ENCODE peak calls at places on chromosome 3, in nine cellular contexts. O is activated T-cell treated with anti-CD3 and anti-CD28 coated beads for 48 hours; V is heart left ventricle; Y is effector memory CD8-positive, alpha-beta T cell; J is stimulated activated CD8-positive, alpha-beta memory T cell treated with anti-CD3 and anti-CD28 coated beads, Interleukin-15, amount 100 ng/mL, for 1 hour; F is right atrium auricular region; C is fibroblast of mammary gland; S is suprapubic skin; H is HCT116. A is an unnamed sample.
A peak's percentile ranks its signal among the peaks of the same experiment; 100 is the strongest.

GRCh38 chr3:32454731-32455608 is 47.7 kb downstream of the CMTM6 start:
- DNase-seq in O (no peak), V (no peak), Y (no peak), J (no peak), F (no peak), C (no peak), S (no peak), H (no peak), A (no peak)

GRCh38 chr3:129665024-129665768 is 58.7 kb upstream of the PLXND1 start:
- DNase-seq in O (no peak), V (no peak), Y (no peak), J (no peak), F (no peak), C (peak; percentile 34), S (no peak), H (no peak), A (no peak)

GRCh38 chr3:50459792-50460191 is 43.6 kb downstream of the CACNA2D2 start:
- DNase-seq in O (no peak), V (no peak), Y (no peak), J (no peak), F (no peak), C (no peak), S (no peak), H (no peak), A (no peak)

GRCh38 chr3:49217688-49218470 is 46.5 kb downstream of the KLHDC8B start:
- DNase-seq in O (no peak), V (peak; percentile 45), Y (no peak), J (no peak), F (no peak), C (no peak), S (peak; percentile 67), H (no peak), A (no peak)

GRCh38 chr3:46266598-46266997 is 24.3 kb downstream of the CCR3 start:
- DNase-seq in O (no peak), V (no peak), Y (no peak), J (no peak), F (no peak), C (no peak), S (no peak), H (no peak), A (no peak)

GRCh38 chr3:111781561-111782446 is 77.3 kb upstream of the PHLDB2 start:
- DNase-seq in O (no peak), V (no peak), Y (no peak), J (no peak), F (no peak), C (no peak), S (no peak), H (no peak), A (no peak)

GRCh38 chr3:56926513-56927282 is 124.9 kb upstream of the ARHGEF3 start:
- DNase-seq in O (no peak), V (no peak), Y (no peak), J (no peak), F (no peak), C (peak; percentile 51), S (no peak), H (no peak), A (no peak)

GRCh38 chr3:127688416-127689265 is 15.9 kb downstream of the ABTB1 start:
- DNase-seq in O (no peak), V (peak; percentile 66), Y (no peak), J (no peak), F (no peak), C (peak; percentile 21), S (peak; percentile 49), H (no peak), A (no peak)

GRCh38 chr3:139538733-139539132 is 809 bp downstream of the RBP1 start:
- DNase-seq in O (no peak), V (peak; percentile 51), Y (no peak), J (no peak), F (peak; percentile 81), C (peak; percentile 53), S (no peak), H (no peak), A (no peak)

GRCh38 chr3:27708246-27708645 is 13.9 kb downstream of the EOMES start:
- DNase-seq in O (no peak), V (no peak), Y (no peak), J (no peak), F (no peak), C (no peak), S (no peak), H (no peak), A (no peak)

GRCh38 chr3:105944281-105944680 is 75.5 kb upstream of the CBLB start:
- DNase-seq in O (no peak), V (no peak), Y (no peak), J (no peak), F (no peak), C (peak; percentile 63), S (no peak), H (no peak), A (no peak)

GRCh38 chr3:21544076-21544462 is 206.9 kb downstream of the ZNF385D start:
- DNase-seq in O (no peak), V (no peak), Y (no peak), J (no peak), F (no peak), C (peak; percentile 52), S (no peak), H (no peak), A (no peak)

GRCh38 chr3:48184299-48184698 is 3.9 kb downstream of the CDC25A start:
- DNase-seq in O (no peak), V (no peak), Y (no peak), J (no peak), F (no peak), C (no peak), S (no peak), H (no peak), A (no peak)

GRCh38 chr3:193677734-193678133 is 84.7 kb downstream of the OPA1 start:
- DNase-seq in O (no peak), V (no peak), Y (no peak), J (no peak), F (no peak), C (peak; percentile 1), S (no peak), H (no peak), A (no peak)

GRCh38 chr3:61903074-61903473 is 341.7 kb downstream of the PTPRG start:
- DNase-seq in O (no peak), V (no peak), Y (no peak), J (no peak), F (no peak), C (no peak), S (no peak), H (no peak), A (no peak)

GRCh38 chr3:194256040-194256945 is 94.8 kb downstream of the CPN2 start:
- DNase-seq in O (no peak), V (peak; percentile 17), Y (no peak), J (no peak), F (peak; percentile 55), C (no peak), S (no peak), H (no peak), A (no peak)

GRCh38 chr3:10160346-10160745 is 4.4 kb upstream of the IRAK2 start:
- DNase-seq in O (no peak), V (no peak), Y (no peak), J (no peak), F (no peak), C (peak; percentile 89), S (no peak), H (no peak), A (no peak)

GRCh38 chr3:39378092-39378491 is 5.1 kb upstream of the SLC25A38 start:
- DNase-seq in O (peak; percentile 47), V (no peak), Y (peak; percentile 52), J (peak; percentile 34), F (no peak), C (peak; percentile 33), S (no peak), H (peak; percentile 45), A (peak; percentile 59)

GRCh38 chr3:128923607-128924385 is 44.4 kb downstream of the ACAD9 start:
- DNase-seq in O (no peak), V (no peak), Y (no peak), J (no peak), F (no peak), C (no peak), S (no peak), H (no peak), A (no peak)

GRCh38 chr3:36893137-36893557 is 51.7 kb downstream of the TRANK1 start:
- DNase-seq in O (no peak), V (peak; percentile 68), Y (peak; percentile 36), J (no peak), F (peak; percentile 75), C (peak; percentile 58), S (no peak), H (no peak), A (no peak)

GRCh38 chr3:40608091-40608490 is 83.3 kb downstream of the ZNF621 start:
- DNase-seq in O (no peak), V (peak; percentile 34), Y (no peak), J (no peak), F (no peak), C (no peak), S (no peak), H (no peak), A (no peak)

GRCh38 chr3:117903226-117903625 is 1131.4 kb downstream of the IGSF11 start:
- DNase-seq in O (no peak), V (no peak), Y (no peak), J (no peak), F (no peak), C (peak; percentile 52), S (no peak), H (no peak), A (no peak)

GRCh38 chr3:194183271-194183670 is 47.3 kb downstream of the HES1 start:
- DNase-seq in O (no peak), V (no peak), Y (no peak), J (no peak), F (no peak), C (no peak), S (no peak), H (no peak), A (no peak)

GRCh38 chr3:4943553-4943952 is 35.7 kb upstream of the BHLHE40 start:
- DNase-seq in O (no peak), V (no peak), Y (no peak), J (no peak), F (no peak), C (no peak), S (no peak), H (peak; percentile 19), A (no peak)

GRCh38 chr3:160684368-160684740 is 7.4 kb downstream of the ARL14 start:
- DNase-seq in O (no peak), V (no peak), Y (no peak), J (no peak), F (no peak), C (no peak), S (no peak), H (no peak), A (no peak)

GRCh38 chr3:39637807-39638206 is 170.3 kb downstream of the MOBP start:
- DNase-seq in O (no peak), V (no peak), Y (no peak), J (no peak), F (no peak), C (peak; percentile 62), S (no peak), H (peak; percentile 31), A (peak; percentile 66)

GRCh38 chr3:172146349-172146748 is 107.0 kb downstream of the FNDC3B start:
- DNase-seq in O (no peak), V (no peak), Y (no peak), J (no peak), F (no peak), C (no peak), S (no peak), H (no peak), A (no peak)

GRCh38 chr3:96510334-96510733 is 304.1 kb upstream of the EPHA6 start:
- DNase-seq in O (no peak), V (no peak), Y (no peak), J (no peak), F (no peak), C (no peak), S (no peak), H (no peak), A (no peak)